ENCODE peak calls at places on chromosome 1, in seven cellular contexts. A is HFFc6; M is effector CD4-positive, alpha-beta T cell; F is H54; I is substantia nigra; H is activated T-cell treated with anti-CD3 and anti-CD28 coated beads, Interleukin-2, amount 50 U/mL, for 72 hours; X is NCI-H2171 treated with DMSO at 0.1 percent for 48 hours. N is an unnamed sample.

GRCh38 chr1:46134660-46135331 is 2.4 kb upstream of the PIK3R3 start:
- DNase-seq in M (no peak), A (peak; percentile 75), F (no peak), H (peak; percentile 15), X (peak; percentile 72), I (no peak), N (peak; percentile 31)

GRCh38 chr1:206068314-206068713 is 15.3 kb downstream of the RHEX start:
- DNase-seq in X (no peak), H (no peak), I (no peak), F (no peak), A (no peak), M (no peak), N (no peak)

GRCh38 chr1:66725885-66726665 is 26.2 kb upstream of the DYNLT5 start:
- DNase-seq in A (peak; percentile 42), H (peak; percentile 72), M (peak; percentile 43), X (peak; percentile 38), F (no peak), I (no peak), N (peak; percentile 54)

GRCh38 chr1:215704089-215704860 is 137.2 kb downstream of the KCTD3 start:
- DNase-seq in A (no peak), H (no peak), F (no peak), M (no peak), I (no peak), X (no peak), N (no peak)

GRCh38 chr1:3776231-3777030 is 3.9 kb downstream of the SMIM1 start:
- DNase-seq in F (no peak), X (no peak), H (no peak), A (no peak), M (no peak), I (no peak), N (no peak)

GRCh38 chr1:31787261-31787660 is 23.1 kb upstream of the ADGRB2 start:
- DNase-seq in I (no peak), H (no peak), M (no peak), F (no peak), A (no peak), X (no peak), N (no peak)

GRCh38 chr1:84853743-84854721 is 39.0 kb downstream of the LPAR3 start:
- DNase-seq in X (no peak), F (peak; percentile 30), I (no peak), A (peak; percentile 93), H (peak; percentile 54), M (peak; percentile 23), N (no peak)

GRCh38 chr1:181002582-181003172 is 20.0 kb downstream of the STX6 start:
- DNase-seq in F (no peak), A (no peak), H (no peak), X (no peak), M (no peak), I (no peak), N (no peak)

GRCh38 chr1:67582625-67583461 is 102.2 kb upstream of the GADD45A start:
- DNase-seq in A (no peak), X (no peak), F (no peak), H (no peak), I (no peak), M (no peak), N (no peak)

GRCh38 chr1:57544345-57544744 is 120.5 kb upstream of the DAB1 start:
- DNase-seq in M (no peak), I (no peak), X (no peak), F (no peak), A (no peak), H (no peak), N (no peak)

N was measured in lung.